ENCODE peak calls at places on chromosomes 12 and 14, in five cellular contexts. N is MM.1S, B is NCI-H345, L is non-pigmented ciliary epithelial cell, E is fibroblast of the conjunctiva. J is an unnamed sample.

GRCh38 chr12:46361667-46362034 is 10.9 kb downstream of the SLC38A2 start:
- DNase-seq in L (no peak), E (no peak), N (peak; percentile 2), B (no peak), J (no peak)

GRCh38 chr14:44914849-44915248 is 46.9 kb downstream of the KLHL28 start:
- DNase-seq in E (no peak), L (no peak), N (no peak), B (no peak), J (no peak)

GRCh38 chr12:15700595-15700994 is 88.6 kb downstream of the EPS8 start:
- DNase-seq in N (peak; percentile 15), L (peak; percentile 92), E (peak; percentile 84), B (no peak), J (peak; percentile 76)

GRCh38 chr12:26554332-26554731 is 278.7 kb downstream of the ITPR2 start:
- DNase-seq in B (no peak), E (no peak), N (no peak), L (no peak), J (no peak)

GRCh38 chr12:442235-442884 is 17.4 kb upstream of the B4GALNT3 start:
- DNase-seq in N (peak; percentile 33), B (peak; percentile 76), L (peak; percentile 3), E (peak; percentile 13), J (no peak)

GRCh38 chr14:21078287-21078686 is 8.2 kb downstream of the ARHGEF40 start:
- DNase-seq in B (no peak), L (no peak), E (no peak), N (no peak), J (no peak)

GRCh38 chr12:1496162-1496925 is 98.0 kb downstream of the FBXL14 start:
- DNase-seq in E (peak; percentile 55), L (no peak), N (no peak), B (no peak), J (no peak)

GRCh38 chr12:6341439-6342139 is at the start of gene TNFRSF1A:
- DNase-seq in N (peak; percentile 72), B (no peak), E (peak; percentile 72), L (no peak), J (no peak)

GRCh38 chr12:53179694-53180269 is 740 bp upstream of the ZNF740 start:
- DNase-seq in N (peak; percentile 55), E (no peak), L (no peak), B (peak; percentile 22), J (no peak)

GRCh38 chr12:78119351-78119918 is 288.7 kb downstream of the NAV3 start:
- DNase-seq in B (no peak), N (no peak), L (no peak), E (no peak), J (no peak)

GRCh38 chr14:31420013-31420318 is 384 bp downstream of the HEATR5A start:
- DNase-seq in N (peak; percentile 33), L (no peak), B (peak; percentile 33), E (no peak), J (no peak)

GRCh38 chr12:114614040-114614439 is 69.9 kb downstream of the TBX3 start:
- DNase-seq in B (no peak), E (no peak), L (no peak), N (no peak), J (no peak)